ENCODE peak calls at places on chromosomes 7 and 10, in six cellular contexts. One of them, this sample, is unnamed.

GRCh38 chr10:63137306-63137705 is 4.2 kb downstream of the NRBF2 start:
- DNase-seq in A549: no peak
- DNase-seq in sigmoid colon: no peak
- DNase-seq in HCT116: no peak
- DNase-seq in prostate gland: no peak
- DNase-seq in breast epithelium: no peak
- DNase-seq in this sample: no peak

GRCh38 chr7:155988421-155988820 is 176.2 kb upstream of the SHH start:
- DNase-seq in A549: no peak
- DNase-seq in sigmoid colon: no peak
- DNase-seq in HCT116: no peak
- DNase-seq in prostate gland: no peak
- DNase-seq in breast epithelium: peak; percentile 25
- DNase-seq in this sample: no peak

GRCh38 chr7:99123571-99124033 is 20.3 kb downstream of the SMURF1 start:
- DNase-seq in A549: peak; percentile 39
- DNase-seq in sigmoid colon: no peak
- DNase-seq in HCT116: no peak
- DNase-seq in prostate gland: peak; percentile 17
- DNase-seq in breast epithelium: no peak
- DNase-seq in this sample: no peak

GRCh38 chr7:83749495-83749894 is 100.6 kb upstream of the SEMA3E start:
- DNase-seq in A549: no peak
- DNase-seq in sigmoid colon: no peak
- DNase-seq in HCT116: no peak
- DNase-seq in prostate gland: no peak
- DNase-seq in breast epithelium: no peak
- DNase-seq in this sample: no peak

GRCh38 chr10:93028881-93029280 is 31.7 kb upstream of the CYP26C1 start:
- DNase-seq in A549: peak; percentile 27
- DNase-seq in sigmoid colon: no peak
- DNase-seq in HCT116: peak; percentile 16
- DNase-seq in prostate gland: no peak
- DNase-seq in breast epithelium: no peak
- DNase-seq in this sample: no peak

GRCh38 chr7:127986581-127987461 is 44.4 kb downstream of the LRRC4 start:
- DNase-seq in A549: no peak
- DNase-seq in sigmoid colon: no peak
- DNase-seq in HCT116: no peak
- DNase-seq in prostate gland: no peak
- DNase-seq in breast epithelium: no peak
- DNase-seq in this sample: no peak

GRCh38 chr10:103069453-103070331 is 123.4 kb downstream of the NT5C2 start:
- DNase-seq in A549: peak; percentile 73
- DNase-seq in sigmoid colon: no peak
- DNase-seq in HCT116: peak; percentile 59
- DNase-seq in prostate gland: peak; percentile 73
- DNase-seq in breast epithelium: peak; percentile 75
- DNase-seq in this sample: peak; percentile 81

GRCh38 chr7:143171697-143172096 is 11.5 kb upstream of the TAS2R39 start:
- DNase-seq in A549: peak; percentile 48
- DNase-seq in sigmoid colon: no peak
- DNase-seq in HCT116: no peak
- DNase-seq in prostate gland: peak; percentile 38
- DNase-seq in breast epithelium: no peak
- DNase-seq in this sample: no peak

GRCh38 chr7:16479587-16479986 is 14.0 kb upstream of the SOSTDC1 start:
- DNase-seq in A549: no peak
- DNase-seq in sigmoid colon: no peak
- DNase-seq in HCT116: no peak
- DNase-seq in prostate gland: no peak
- DNase-seq in breast epithelium: no peak
- DNase-seq in this sample: no peak

GRCh38 chr7:48781783-48782182 is 142.6 kb upstream of the CDC14C start:
- DNase-seq in A549: no peak
- DNase-seq in sigmoid colon: no peak
- DNase-seq in HCT116: no peak
- DNase-seq in prostate gland: no peak
- DNase-seq in breast epithelium: no peak
- DNase-seq in this sample: no peak

GRCh38 chr10:47325303-47326291 is 3.3 kb downstream of the GDF2 start:
- DNase-seq in A549: no peak
- DNase-seq in sigmoid colon: no peak
- DNase-seq in HCT116: no peak
- DNase-seq in prostate gland: no peak
- DNase-seq in breast epithelium: no peak
- DNase-seq in this sample: no peak

GRCh38 chr7:19969859-19970493 is 196.6 kb upstream of the TMEM196 start:
- DNase-seq in A549: peak; percentile 92
- DNase-seq in sigmoid colon: no peak
- DNase-seq in HCT116: peak; percentile 57
- DNase-seq in prostate gland: no peak
- DNase-seq in breast epithelium: no peak
- DNase-seq in this sample: no peak

GRCh38 chr7:81676105-81676811 is 93.6 kb downstream of the HGF start:
- DNase-seq in A549: no peak
- DNase-seq in sigmoid colon: no peak
- DNase-seq in HCT116: no peak
- DNase-seq in prostate gland: no peak
- DNase-seq in breast epithelium: no peak
- DNase-seq in this sample: no peak

GRCh38 chr7:77697535-77697831 is 1.2 kb downstream of the RSBN1L start:
- DNase-seq in A549: no peak
- DNase-seq in sigmoid colon: peak; percentile 83
- DNase-seq in HCT116: no peak
- DNase-seq in prostate gland: no peak
- DNase-seq in breast epithelium: no peak
- DNase-seq in this sample: peak; percentile 36

GRCh38 chr10:113142601-113143000 is 192.6 kb downstream of the TCF7L2 start:
- DNase-seq in A549: no peak
- DNase-seq in sigmoid colon: no peak
- DNase-seq in HCT116: no peak
- DNase-seq in prostate gland: no peak
- DNase-seq in breast epithelium: no peak
- DNase-seq in this sample: no peak

GRCh38 chr7:13240349-13240748 is 552.9 kb downstream of the ARL4A start:
- DNase-seq in A549: peak; percentile 76
- DNase-seq in sigmoid colon: no peak
- DNase-seq in HCT116: peak; percentile 24
- DNase-seq in prostate gland: no peak
- DNase-seq in breast epithelium: no peak
- DNase-seq in this sample: no peak

GRCh38 chr7:149818536-149818840 is 19.7 kb upstream of the ZNF862 start:
- DNase-seq in A549: no peak
- DNase-seq in sigmoid colon: no peak
- DNase-seq in HCT116: no peak
- DNase-seq in prostate gland: no peak
- DNase-seq in breast epithelium: no peak
- DNase-seq in this sample: no peak

GRCh38 chr7:159370-160270 is 32.8 kb upstream of the FAM20C start:
- DNase-seq in A549: no peak
- DNase-seq in sigmoid colon: no peak
- DNase-seq in HCT116: no peak
- DNase-seq in prostate gland: no peak
- DNase-seq in breast epithelium: no peak
- DNase-seq in this sample: no peak

GRCh38 chr10:91589015-91589655 is 43.7 kb downstream of the PPP1R3C start:
- DNase-seq in A549: peak; percentile 94
- DNase-seq in sigmoid colon: peak; percentile 76
- DNase-seq in HCT116: no peak
- DNase-seq in prostate gland: no peak
- DNase-seq in breast epithelium: no peak
- DNase-seq in this sample: no peak

GRCh38 chr7:38796636-38797501 is 112.1 kb downstream of the VPS41 start:
- DNase-seq in A549: peak; percentile 58
- DNase-seq in sigmoid colon: no peak
- DNase-seq in HCT116: peak; percentile 34
- DNase-seq in prostate gland: peak; percentile 43
- DNase-seq in breast epithelium: no peak
- DNase-seq in this sample: peak; percentile 64

GRCh38 chr7:1144269-1144771 is 15.7 kb downstream of the ZFAND2A start:
- DNase-seq in A549: peak; percentile 41
- DNase-seq in sigmoid colon: peak; percentile 75
- DNase-seq in HCT116: no peak
- DNase-seq in prostate gland: peak; percentile 34
- DNase-seq in breast epithelium: no peak
- DNase-seq in this sample: peak; percentile 90

GRCh38 chr7:134527979-134528371 is 608 bp downstream of the AKR1B10 start:
- DNase-seq in A549: no peak
- DNase-seq in sigmoid colon: no peak
- DNase-seq in HCT116: no peak
- DNase-seq in prostate gland: no peak
- DNase-seq in breast epithelium: no peak
- DNase-seq in this sample: peak; percentile 37

GRCh38 chr7:157930926-157931466 is 594.2 kb downstream of the DNAJB6 start:
- DNase-seq in A549: no peak
- DNase-seq in sigmoid colon: no peak
- DNase-seq in HCT116: no peak
- DNase-seq in prostate gland: no peak
- DNase-seq in breast epithelium: no peak
- DNase-seq in this sample: no peak

GRCh38 chr7:79610301-79610700 is 156.8 kb upstream of the MAGI2 start:
- DNase-seq in A549: no peak
- DNase-seq in sigmoid colon: no peak
- DNase-seq in HCT116: no peak
- DNase-seq in prostate gland: no peak
- DNase-seq in breast epithelium: no peak
- DNase-seq in this sample: no peak

DNA sequence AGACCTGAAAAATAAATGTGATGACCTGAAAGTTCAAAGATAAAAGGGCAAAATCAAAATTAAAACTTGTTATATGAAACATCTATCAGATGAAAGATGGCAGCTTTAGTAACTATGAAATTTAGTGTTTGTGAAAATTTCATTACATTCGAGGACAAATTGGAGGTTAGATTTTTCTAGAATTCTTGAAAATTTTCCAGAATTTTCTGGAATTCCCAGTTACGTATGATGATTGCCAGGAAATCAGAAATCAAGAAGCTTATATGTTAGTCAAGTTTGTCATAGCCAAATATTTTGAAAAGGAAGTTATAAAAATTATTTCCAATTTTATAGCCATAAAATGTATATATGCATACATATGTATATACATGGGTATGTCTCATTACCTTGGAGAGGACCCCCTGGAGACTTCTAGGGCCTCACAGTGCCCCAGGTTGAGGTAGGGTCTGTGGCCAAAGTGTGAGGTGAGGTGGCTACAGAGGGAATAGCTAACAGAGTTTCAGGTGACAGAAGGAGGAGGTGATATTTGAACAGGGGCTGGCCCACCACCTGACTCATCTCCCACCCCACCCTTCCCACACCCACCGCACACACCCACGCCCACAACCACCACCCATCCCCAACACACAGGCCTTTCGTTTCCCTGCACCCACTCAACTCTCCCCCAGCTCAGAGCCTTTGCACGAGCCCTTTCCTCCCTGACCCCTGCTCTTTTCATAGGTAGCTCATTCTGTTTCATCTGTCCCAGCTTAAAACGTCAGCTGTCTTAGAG is 21.5 kb downstream of the C10orf105 start:
- DNase-seq in A549: no peak
- DNase-seq in sigmoid colon: no peak
- DNase-seq in HCT116: no peak
- DNase-seq in prostate gland: no peak
- DNase-seq in breast epithelium: no peak
- DNase-seq in this sample: no peak
- H3K4me1 ChIP-seq in A549: peaks cover 9% of the 10 kb centered on the region
- H3K4me1 ChIP-seq in sigmoid colon: no peaks in the 10 kb centered on the region
- H3K4me1 ChIP-seq in HCT116: no peaks in the 10 kb centered on the region
- H3K4me1 ChIP-seq in prostate gland: no peaks in the 10 kb centered on the region
- H3K4me1 ChIP-seq in breast epithelium: no peaks in the 10 kb centered on the region
- H3K4me1 ChIP-seq in this sample: peaks cover 19% of the 10 kb centered on the region

DNA sequence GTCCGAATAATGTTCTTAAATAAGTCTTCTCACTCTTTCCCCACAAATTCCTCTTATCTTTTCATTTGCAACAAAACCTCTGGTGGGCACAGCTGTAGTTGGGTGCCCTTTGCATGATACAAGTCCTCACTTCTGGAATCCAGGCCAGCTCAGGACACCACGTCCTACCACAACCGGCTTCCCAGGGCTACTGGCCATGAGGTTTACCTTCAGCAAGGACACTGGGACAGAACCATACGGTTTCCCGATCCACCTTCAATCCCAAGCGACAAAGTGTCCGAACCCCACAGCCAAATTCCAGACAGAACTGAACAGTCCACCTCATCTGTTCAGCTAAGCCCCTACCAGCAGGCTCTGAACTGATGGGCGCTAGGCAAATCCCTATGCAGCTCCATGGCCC is 174.6 kb downstream of the FAM107B start:
- DNase-seq in A549: no peak
- DNase-seq in sigmoid colon: no peak
- DNase-seq in HCT116: no peak
- DNase-seq in prostate gland: no peak
- DNase-seq in breast epithelium: no peak
- DNase-seq in this sample: no peak
- TF ChIP-seq POLR2A in A549: no peak
- TF ChIP-seq POLR2A in sigmoid colon: no peak
- TF ChIP-seq POLR2A in HCT116: no peak
- TF ChIP-seq POLR2A in prostate gland: no peak
- TF ChIP-seq POLR2A in breast epithelium: no peak
- TF ChIP-seq POLR2A in this sample: no peak

DNA sequence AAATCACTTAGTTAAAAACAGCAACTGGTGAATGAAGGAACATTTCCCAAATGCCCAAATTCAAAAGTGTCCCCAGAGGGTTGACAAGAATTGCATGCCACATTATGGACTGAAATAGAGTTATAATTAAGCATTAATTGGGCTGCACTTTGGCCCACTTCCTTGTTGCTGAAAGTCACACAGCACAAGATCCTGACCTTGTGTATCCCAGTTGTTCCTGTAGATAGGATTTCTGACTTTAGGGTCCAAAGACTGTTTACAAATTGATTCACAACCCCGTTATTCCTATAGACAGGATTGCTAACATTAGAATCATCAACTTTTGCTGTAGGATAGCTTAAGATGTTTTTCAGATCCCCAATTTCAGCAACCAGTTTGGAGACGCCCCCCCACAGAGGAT is 31.5 kb upstream of the NPFFR1 start:
- DNase-seq in A549: no peak
- DNase-seq in sigmoid colon: no peak
- DNase-seq in HCT116: no peak
- DNase-seq in prostate gland: no peak
- DNase-seq in breast epithelium: no peak
- DNase-seq in this sample: no peak
- H3K4me1 ChIP-seq in A549: no peaks in the 10 kb centered on the region
- H3K4me1 ChIP-seq in sigmoid colon: no peaks in the 10 kb centered on the region
- H3K4me1 ChIP-seq in HCT116: no peaks in the 10 kb centered on the region
- H3K4me1 ChIP-seq in prostate gland: no peaks in the 10 kb centered on the region
- H3K4me1 ChIP-seq in breast epithelium: no peaks in the 10 kb centered on the region
- H3K4me1 ChIP-seq in this sample: no peaks in the 10 kb centered on the region

DNA sequence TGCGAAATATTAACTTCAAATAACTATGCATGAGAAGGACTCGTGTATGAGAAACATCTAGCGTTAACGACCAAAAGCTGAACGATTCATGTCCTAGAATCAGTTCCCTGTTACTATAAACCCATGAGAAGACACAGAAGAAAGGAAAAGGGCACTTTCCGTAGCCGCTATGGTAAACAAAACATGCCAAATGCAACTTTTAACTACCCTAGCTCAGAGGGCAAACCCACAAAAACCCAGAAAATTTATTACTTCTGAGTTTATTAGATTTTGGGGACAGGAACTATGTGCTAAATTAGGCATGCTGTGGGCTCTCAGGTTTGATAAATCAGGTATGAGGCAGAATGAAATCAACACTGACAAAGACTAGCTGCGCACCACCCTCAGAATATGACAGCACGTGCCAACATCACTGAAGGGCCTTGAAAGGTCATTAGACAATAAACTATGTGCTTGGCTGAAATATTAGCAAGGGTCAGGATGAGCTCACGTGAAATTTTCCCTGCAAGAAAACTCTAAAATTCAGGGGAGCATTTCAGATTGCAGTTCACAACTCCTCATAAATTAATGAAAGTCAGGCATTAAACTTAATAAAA is 102.6 kb downstream of the GLI3 start:
- DNase-seq in A549: no peak
- DNase-seq in sigmoid colon: no peak
- DNase-seq in HCT116: no peak
- DNase-seq in prostate gland: no peak
- DNase-seq in breast epithelium: no peak
- DNase-seq in this sample: no peak
- TF ChIP-seq POLR2A in A549: no peak
- TF ChIP-seq POLR2A in sigmoid colon: no peak
- TF ChIP-seq POLR2A in HCT116: no peak
- TF ChIP-seq POLR2A in prostate gland: no peak
- TF ChIP-seq POLR2A in breast epithelium: no peak
- TF ChIP-seq POLR2A in this sample: no peak